ENCODE peak calls at places on chromosomes 16 and 17, in four cellular contexts. U is MM.1S, Z is GM12878, P is mammary epithelial cell. B is an unnamed sample.

GRCh38 chr17:29929006-29929543 is 953 bp downstream of the SSH2 start:
- DNase-seq in U (peak; percentile 20), Z (no peak), P (peak; percentile 52), B (no peak)

GRCh38 chr16:117381-118365 is 20.8 kb downstream of the NPRL3 start:
- DNase-seq in U (peak; percentile 36), Z (no peak), P (no peak), B (no peak)

GRCh38 chr16:88870608-88871348 is 4.3 kb upstream of the PABPN1L start:
- DNase-seq in U (no peak), Z (no peak), P (no peak), B (no peak)

GRCh38 chr17:7133424-7133823 is 18.8 kb upstream of the ASGR2 start:
- DNase-seq in U (peak; percentile 45), Z (peak; percentile 36), P (no peak), B (no peak)

GRCh38 chr17:63698886-63699637 is 863 bp downstream of the LIMD2 start:
- DNase-seq in U (peak; percentile 33), Z (peak; percentile 59), P (no peak), B (no peak)

GRCh38 chr17:56358651-56359050 is 205.4 kb downstream of the ANKFN1 start:
- DNase-seq in U (no peak), Z (no peak), P (peak; percentile 81), B (peak; percentile 30)

GRCh38 chr16:81792828-81793227 is 13.7 kb downstream of the PLCG2 start:
- DNase-seq in U (no peak), Z (no peak), P (no peak), B (no peak)

GRCh38 chr17:71208111-71208704 is 912.6 kb upstream of the SOX9 start:
- DNase-seq in U (no peak), Z (no peak), P (peak; percentile 100), B (peak; percentile 94)

GRCh38 chr16:87132361-87133014 is 184.7 kb downstream of the C16orf95 start:
- DNase-seq in U (no peak), Z (no peak), P (peak; percentile 64), B (no peak)

GRCh38 chr16:1771072-1771863 is at the start of gene NME3:
- DNase-seq in U (peak; percentile 69), Z (no peak), P (peak; percentile 38), B (no peak)

GRCh38 chr17:79746955-79747507 is 16.3 kb downstream of the ENPP7 start:
- DNase-seq in U (no peak), Z (no peak), P (no peak), B (no peak)

GRCh38 chr17:16917995-16918394 is 53.9 kb downstream of the TNFRSF13B start:
- DNase-seq in U (no peak), Z (no peak), P (no peak), B (no peak)

GRCh38 chr17:2854662-2855061 is 58.4 kb downstream of the RAP1GAP2 start:
- DNase-seq in U (no peak), Z (no peak), P (peak; percentile 11), B (no peak)

GRCh38 chr17:8572767-8573166 is 57.8 kb downstream of the MYH10 start:
- DNase-seq in U (no peak), Z (no peak), P (no peak), B (no peak)

GRCh38 chr17:32350662-32351418 is 883 bp downstream of the ZNF207 start:
- DNase-seq in U (peak; percentile 73), Z (no peak), P (peak; percentile 63), B (no peak)

GRCh38 chr17:61400058-61400785 is 579 bp downstream of the TBX2 start:
- DNase-seq in U (no peak), Z (no peak), P (peak; percentile 27), B (no peak)

GRCh38 chr16:66507731-66508239 is 42.1 kb downstream of the TK2 start:
- DNase-seq in U (no peak), Z (no peak), P (no peak), B (no peak)

GRCh38 chr17:80070375-80071115 is 30.8 kb upstream of the GAA start:
- DNase-seq in U (no peak), Z (no peak), P (no peak), B (no peak)

GRCh38 chr16:11835891-11836652 is 15.3 kb downstream of the RSL1D1 start:
- DNase-seq in U (no peak), Z (no peak), P (no peak), B (no peak)

GRCh38 chr16:35198223-35199199 is 1739.1 kb downstream of the TP53TG3F start:
- DNase-seq in U (no peak), Z (no peak), P (no peak), B (no peak)

GRCh38 chr17:37848690-37849616 is 75.3 kb upstream of the TBC1D3K start:
- DNase-seq in U (peak; percentile 56), Z (peak; percentile 79), P (peak; percentile 93), B (peak; percentile 67)

GRCh38 chr16:86962913-86963312 is 354.3 kb downstream of the C16orf95 start:
- DNase-seq in U (no peak), Z (no peak), P (no peak), B (no peak)

GRCh38 chr16:69894675-69895074 is 56.5 kb upstream of the CLEC18A start:
- DNase-seq in U (no peak), Z (no peak), P (no peak), B (no peak)
- H2AFZ ChIP-seq in U (no peak overlapping the region), Z (no peak overlapping the region), P (no peak overlapping the region), B (no peak overlapping the region)

GRCh38 chr16:79714440-79714839 is 113.9 kb upstream of the MAF start:
- DNase-seq in U (no peak), Z (no peak), P (no peak), B (no peak)

GRCh38 chr16:79716645-79717323 is 116.2 kb upstream of the MAF start:
- DNase-seq in U (no peak), Z (no peak), P (no peak), B (no peak)

GRCh38 chr16:79713609-79714309 is 113.2 kb upstream of the MAF start:
- DNase-seq in U (peak; percentile 15), Z (no peak), P (no peak), B (no peak)

GRCh38 chr16:79715088-79715487 is 114.6 kb upstream of the MAF start:
- DNase-seq in U (no peak), Z (no peak), P (no peak), B (no peak)

DNA sequence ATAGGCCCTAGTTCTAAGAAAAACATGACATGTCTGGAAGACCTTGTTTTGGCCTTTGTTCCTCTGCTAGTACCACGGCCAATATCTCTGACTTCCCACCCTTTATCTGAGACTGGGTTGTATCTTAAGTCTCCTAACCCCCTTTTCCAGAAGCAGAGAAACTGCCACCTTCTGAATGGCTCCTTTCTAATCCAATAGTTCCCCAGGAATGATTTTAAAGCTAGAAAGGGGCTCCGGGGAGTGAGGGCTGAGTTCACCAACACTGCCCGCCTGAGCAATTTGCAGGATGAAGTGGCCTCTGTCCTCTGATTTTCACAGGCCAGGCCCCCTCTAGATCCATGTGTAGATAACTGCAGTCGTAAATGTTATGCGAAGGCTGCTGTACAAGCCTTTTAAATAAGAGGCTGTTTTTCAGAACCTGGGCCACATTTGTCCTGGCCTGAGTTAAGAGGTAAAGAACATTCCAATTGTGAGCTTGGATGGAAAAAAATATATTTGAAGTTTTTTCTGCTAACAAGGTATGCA is 116.8 kb upstream of the MAF start:
- DNase-seq in U (no peak), Z (no peak), P (no peak), B (no peak)
- H2AFZ ChIP-seq in U (no peak overlapping the region), Z (no peak overlapping the region), P (peak overlapping the region; percentile 30), B (no peak overlapping the region)

GRCh38 chr17:34958438-34958837 is 2.8 kb downstream of the CCT6B start:
- DNase-seq in U (no peak), Z (no peak), P (no peak), B (no peak)
- H2AFZ ChIP-seq in U (no peak overlapping the region), Z (no peak overlapping the region), P (no peak overlapping the region), B (no peak overlapping the region)

DNA sequence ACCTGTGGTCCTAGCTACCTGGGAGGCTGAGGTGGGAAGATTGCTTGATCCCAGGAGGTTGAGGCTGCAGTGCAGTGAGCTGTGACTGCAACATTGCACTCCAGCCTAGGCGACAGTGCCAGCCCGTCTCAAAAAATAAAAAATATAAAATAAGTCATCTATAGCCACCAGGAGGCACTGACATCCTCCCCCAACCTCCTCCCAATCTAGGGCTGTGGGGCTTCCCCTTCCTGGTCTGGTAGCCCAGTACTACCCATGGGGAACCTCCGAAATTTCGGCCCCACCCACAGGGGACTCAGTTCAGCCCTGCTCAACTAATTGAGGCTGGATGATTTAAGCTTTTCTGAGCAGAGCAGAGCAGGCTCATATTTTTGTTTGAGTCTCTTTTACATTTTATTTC is 3.2 kb downstream of the ZSCAN10 start:
- DNase-seq in U (peak; percentile 70), Z (no peak), P (no peak), B (no peak)
- H2AFZ ChIP-seq in U (no peak overlapping the region), Z (no peak overlapping the region), P (no peak overlapping the region), B (no peak overlapping the region)

DNA sequence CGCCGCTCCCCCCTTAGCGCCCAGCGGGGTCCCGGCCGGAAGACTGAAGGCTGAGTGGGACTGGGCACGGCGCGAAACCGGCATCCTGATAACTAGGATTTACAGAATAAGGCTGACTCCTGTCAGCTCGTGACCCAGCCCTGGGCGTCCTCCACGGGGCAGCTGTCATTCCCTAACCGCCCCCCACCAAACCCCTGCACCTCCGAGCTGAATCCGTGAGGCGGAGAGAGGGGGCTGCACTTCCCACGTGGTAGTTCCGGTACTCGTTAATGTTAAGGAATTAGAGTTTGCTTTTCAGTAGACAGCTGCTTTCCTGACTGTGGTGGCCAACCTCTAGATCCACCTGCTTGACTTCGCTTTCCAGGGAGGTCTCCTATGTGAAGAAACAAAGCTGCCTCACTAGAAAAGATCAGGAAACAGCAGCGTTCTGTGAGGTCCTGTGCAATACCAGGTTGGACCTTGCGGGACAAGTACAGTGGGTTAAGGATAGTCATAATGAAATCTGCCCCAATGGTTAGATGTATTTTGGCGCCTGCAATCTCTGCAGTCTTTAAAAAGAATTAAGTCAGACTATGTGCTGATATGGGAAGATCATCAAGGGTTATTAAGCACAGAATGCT is 1.0 kb upstream of the WBP2 start:
- DNase-seq in U (peak; percentile 41), Z (no peak), P (no peak), B (no peak)
- H2AFZ ChIP-seq in U (peak overlapping the region; percentile 61), Z (peak overlapping the region; percentile 78), P (peak overlapping the region; percentile 91), B (peak overlapping the region; percentile 96)

DNA sequence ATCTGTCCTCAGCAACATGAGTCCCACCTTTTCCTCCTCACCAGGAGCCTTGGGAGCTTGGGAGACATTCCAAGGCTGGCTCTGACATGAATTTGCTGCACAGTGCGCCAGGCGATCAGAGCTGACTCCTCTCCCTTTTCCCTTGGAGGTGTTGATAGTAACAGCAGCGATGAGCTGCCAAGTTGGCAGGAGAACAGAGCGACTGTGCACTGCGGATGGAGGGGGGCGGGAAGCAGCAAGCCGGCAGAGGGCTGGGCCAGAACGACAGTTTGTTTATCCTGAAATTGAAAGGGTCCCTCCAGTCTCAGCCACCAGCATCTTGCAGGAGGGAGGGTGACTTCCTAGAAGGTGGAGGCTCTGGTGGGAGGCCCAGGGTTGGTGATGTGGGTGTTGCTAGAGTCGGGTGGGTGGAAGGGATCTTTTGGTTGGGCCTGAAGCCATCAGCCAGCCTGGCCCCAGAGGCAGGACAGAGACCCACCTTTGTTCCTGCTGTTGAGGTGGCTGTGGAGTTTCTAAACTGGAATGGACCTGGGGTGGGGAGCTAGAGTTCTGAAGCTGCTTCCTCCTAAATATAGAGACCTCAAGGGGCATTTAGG is 22.5 kb upstream of the DYNLL2 start:
- DNase-seq in U (no peak), Z (no peak), P (no peak), B (no peak)
- H2AFZ ChIP-seq in U (no peak overlapping the region), Z (no peak overlapping the region), P (no peak overlapping the region), B (peak overlapping the region; percentile 60)

B was measured in keratinocyte.